ENCODE peak calls at places on chromosomes 11 and 22, in six cellular contexts. V, F, K, R, A and B are unnamed samples.

GRCh38 chr11:20353829-20354434 is 9.6 kb upstream of the HTATIP2 start:
- DNase-seq in A (no peak), F (peak), R (no peak), V (peak), K (no peak), B (no peak)

GRCh38 chr22:43631201-43631600 is 180.9 kb downstream of the EFCAB6 start:
- DNase-seq in A (no peak), F (no peak), K (no peak), R (no peak), V (no peak), B (no peak)

GRCh38 chr22:24112188-24112587 is 69.1 kb upstream of the SUSD2 start:
- DNase-seq in V (no peak), K (no peak), F (no peak), A (no peak), R (no peak), B (no peak)

GRCh38 chr11:26974068-26974790 is 19.7 kb upstream of the FIBIN start:
- DNase-seq in R (no peak), K (no peak), F (no peak), A (no peak), V (no peak), B (no peak)

GRCh38 chr22:50236731-50237409 is 8.0 kb downstream of the TUBGCP6 start:
- DNase-seq in V (peak), R (no peak), K (no peak), F (no peak), A (no peak), B (no peak)

GRCh38 chr22:39959640-39960447 is at the start of gene TMA7B:
- DNase-seq in A (no peak), R (no peak), F (peak), K (no peak), V (peak), B (no peak)

GRCh38 chr11:7892751-7893356 is 38.2 kb downstream of the OR10A6 start:
- DNase-seq in V (peak), K (no peak), F (no peak), R (no peak), A (no peak), B (peak)

GRCh38 chr11:113906038-113906437 is 1.4 kb downstream of the HTR3B start:
- DNase-seq in K (no peak), R (no peak), A (no peak), F (peak), V (peak), B (no peak)

GRCh38 chr11:18768472-18768901 is 23.1 kb downstream of the PTPN5 start:
- DNase-seq in F (no peak), A (no peak), K (no peak), R (peak), V (no peak), B (no peak)

GRCh38 chr22:44363214-44363979 is 50.6 kb upstream of the SHISAL1 start:
- DNase-seq in K (no peak), V (peak), F (no peak), A (peak), R (no peak), B (no peak)

GRCh38 chr11:98711011-98711410 is 309.7 kb upstream of the CNTN5 start:
- DNase-seq in A (no peak), V (no peak), K (no peak), R (no peak), F (no peak), B (no peak)

GRCh38 chr22:44289429-44290171 is 23.2 kb downstream of the SHISAL1 start:
- DNase-seq in K (no peak), R (no peak), A (no peak), V (no peak), F (no peak), B (no peak)

GRCh38 chr11:106087815-106088435 is 10.5 kb downstream of the AASDHPPT start:
- DNase-seq in V (peak), R (no peak), A (no peak), F (peak), K (peak), B (peak)

GRCh38 chr11:62921201-62921572 is at the start of gene CHRM1:
- DNase-seq in K (no peak), R (no peak), V (no peak), F (no peak), A (peak), B (no peak)

GRCh38 chr22:46517255-46517761 is 20.1 kb downstream of the CELSR1 start:
- DNase-seq in K (no peak), A (no peak), R (no peak), V (no peak), F (no peak), B (no peak)

GRCh38 chr11:84714316-84714780 is 912.8 kb downstream of the DLG2 start:
- DNase-seq in R (no peak), F (peak), K (no peak), V (peak), A (peak), B (peak)

GRCh38 chr11:2431395-2431794 is 12.9 kb downstream of the TRPM5 start:
- DNase-seq in K (no peak), A (peak), V (no peak), R (no peak), F (no peak), B (no peak)

GRCh38 chr11:92382311-92382710 is 157.7 kb downstream of the FAT3 start:
- DNase-seq in A (no peak), R (no peak), V (no peak), F (no peak), K (no peak), B (no peak)

GRCh38 chr11:13287681-13288080 is 10.1 kb downstream of the BMAL1 start:
- DNase-seq in K (no peak), V (no peak), R (no peak), A (no peak), F (no peak), B (no peak)

GRCh38 chr11:114272311-114272710 is 23.9 kb upstream of the NNMT start:
- DNase-seq in R (no peak), A (no peak), F (no peak), V (no peak), K (no peak), B (no peak)